ENCODE peak calls at places on chromosomes 2 and 18, in five cellular contexts. One of them, this sample, is unnamed.

GRCh38 chr18:13216732-13217465 is 1.7 kb upstream of the LDLRAD4 start:
- DNase-seq in T follicular helper cell: peak
- DNase-seq in NCI-H1092: peak
- DNase-seq in posterior cingulate gyrus: peak
- DNase-seq in NCI-H1105: no peak
- DNase-seq in this sample: no peak

GRCh38 chr2:37196320-37197195 is at the start of gene CEBPZOS:
- DNase-seq in T follicular helper cell: peak
- DNase-seq in NCI-H1092: peak
- DNase-seq in NCI-H1105: peak
- DNase-seq in posterior cingulate gyrus: peak
- DNase-seq in this sample: peak

GRCh38 chr2:207133862-207134519 is 31.8 kb downstream of the KLF7 start:
- DNase-seq in posterior cingulate gyrus: no peak
- DNase-seq in NCI-H1092: no peak
- DNase-seq in NCI-H1105: peak
- DNase-seq in T follicular helper cell: no peak
- DNase-seq in this sample: no peak

GRCh38 chr2:195270466-195270865 is 386.6 kb upstream of the SLC39A10 start:
- DNase-seq in T follicular helper cell: no peak
- DNase-seq in NCI-H1105: no peak
- DNase-seq in posterior cingulate gyrus: no peak
- DNase-seq in NCI-H1092: no peak
- DNase-seq in this sample: no peak

GRCh38 chr2:181678033-181678586 is 2.2 kb downstream of the NEUROD1 start:
- DNase-seq in NCI-H1092: no peak
- DNase-seq in T follicular helper cell: peak
- DNase-seq in NCI-H1105: no peak
- DNase-seq in posterior cingulate gyrus: no peak
- DNase-seq in this sample: no peak

GRCh38 chr2:130337735-130338325 is 4.9 kb upstream of the IMP4 start:
- DNase-seq in T follicular helper cell: no peak
- DNase-seq in NCI-H1105: no peak
- DNase-seq in posterior cingulate gyrus: no peak
- DNase-seq in NCI-H1092: no peak
- DNase-seq in this sample: no peak

GRCh38 chr2:166104773-166105172 is 23.0 kb downstream of the SCN1A start:
- DNase-seq in T follicular helper cell: no peak
- DNase-seq in NCI-H1105: no peak
- DNase-seq in posterior cingulate gyrus: no peak
- DNase-seq in NCI-H1092: no peak
- DNase-seq in this sample: no peak

GRCh38 chr2:148026573-148026972 is 5.7 kb downstream of the MBD5 start:
- DNase-seq in NCI-H1105: no peak
- DNase-seq in posterior cingulate gyrus: no peak
- DNase-seq in NCI-H1092: no peak
- DNase-seq in T follicular helper cell: no peak
- DNase-seq in this sample: no peak

GRCh38 chr18:80033181-80034067 is 810 bp upstream of the RBFA start:
- DNase-seq in NCI-H1092: no peak
- DNase-seq in posterior cingulate gyrus: peak
- DNase-seq in NCI-H1105: no peak
- DNase-seq in T follicular helper cell: no peak
- DNase-seq in this sample: peak

GRCh38 chr2:197200657-197201056 is 109.9 kb downstream of the ANKRD44 start:
- DNase-seq in NCI-H1092: no peak
- DNase-seq in T follicular helper cell: no peak
- DNase-seq in posterior cingulate gyrus: no peak
- DNase-seq in NCI-H1105: no peak
- DNase-seq in this sample: no peak

GRCh38 chr2:234146087-234146826 is 95.8 kb downstream of the SPP2 start:
- DNase-seq in T follicular helper cell: no peak
- DNase-seq in NCI-H1105: no peak
- DNase-seq in NCI-H1092: no peak
- DNase-seq in posterior cingulate gyrus: no peak
- DNase-seq in this sample: no peak

GRCh38 chr2:72539145-72539552 is 286.7 kb downstream of the EXOC6B start:
- DNase-seq in NCI-H1092: no peak
- DNase-seq in posterior cingulate gyrus: no peak
- DNase-seq in NCI-H1105: no peak
- DNase-seq in T follicular helper cell: no peak
- DNase-seq in this sample: no peak

GRCh38 chr2:144827404-144827803 is 307.5 kb upstream of the ZEB2 start:
- DNase-seq in T follicular helper cell: no peak
- DNase-seq in posterior cingulate gyrus: no peak
- DNase-seq in NCI-H1105: no peak
- DNase-seq in NCI-H1092: no peak
- DNase-seq in this sample: no peak

GRCh38 chr2:20229322-20230201 is 4.6 kb upstream of the SDC1 start:
- DNase-seq in posterior cingulate gyrus: no peak
- DNase-seq in T follicular helper cell: no peak
- DNase-seq in NCI-H1105: no peak
- DNase-seq in NCI-H1092: no peak
- DNase-seq in this sample: no peak

GRCh38 chr18:66761166-66761565 is 157.3 kb upstream of the CDH19 start:
- DNase-seq in posterior cingulate gyrus: no peak
- DNase-seq in NCI-H1105: no peak
- DNase-seq in NCI-H1092: no peak
- DNase-seq in T follicular helper cell: no peak
- DNase-seq in this sample: no peak

GRCh38 chr2:119402645-119403560 is 28.8 kb upstream of the TMEM37 start:
- DNase-seq in posterior cingulate gyrus: no peak
- DNase-seq in T follicular helper cell: no peak
- DNase-seq in NCI-H1105: no peak
- DNase-seq in NCI-H1092: no peak
- DNase-seq in this sample: no peak

GRCh38 chr2:18741888-18742287 is 152.5 kb upstream of the NT5C1B start:
- DNase-seq in NCI-H1092: no peak
- DNase-seq in NCI-H1105: no peak
- DNase-seq in T follicular helper cell: no peak
- DNase-seq in posterior cingulate gyrus: no peak
- DNase-seq in this sample: no peak

GRCh38 chr2:152505495-152505906 is 170.5 kb downstream of the FMNL2 start:
- DNase-seq in NCI-H1092: no peak
- DNase-seq in posterior cingulate gyrus: no peak
- DNase-seq in T follicular helper cell: no peak
- DNase-seq in NCI-H1105: no peak
- DNase-seq in this sample: peak

GRCh38 chr2:70140978-70141753 is 49.7 kb downstream of the C2orf42 start:
- DNase-seq in NCI-H1092: peak
- DNase-seq in NCI-H1105: no peak
- DNase-seq in posterior cingulate gyrus: no peak
- DNase-seq in T follicular helper cell: no peak
- DNase-seq in this sample: no peak

GRCh38 chr2:147033046-147033445 is 811.8 kb upstream of the ACVR2A start:
- DNase-seq in NCI-H1092: no peak
- DNase-seq in posterior cingulate gyrus: no peak
- DNase-seq in T follicular helper cell: no peak
- DNase-seq in NCI-H1105: no peak
- DNase-seq in this sample: no peak

GRCh38 chr18:27861539-27861938 is 315.4 kb downstream of the CDH2 start:
- DNase-seq in NCI-H1105: peak
- DNase-seq in NCI-H1092: peak
- DNase-seq in T follicular helper cell: no peak
- DNase-seq in posterior cingulate gyrus: no peak
- DNase-seq in this sample: no peak

GRCh38 chr18:67669993-67670671 is 153.6 kb upstream of the DSEL start:
- DNase-seq in NCI-H1092: no peak
- DNase-seq in T follicular helper cell: no peak
- DNase-seq in NCI-H1105: no peak
- DNase-seq in posterior cingulate gyrus: no peak
- DNase-seq in this sample: no peak

GRCh38 chr18:11324956-11325873 is 175.8 kb upstream of the PIEZO2 start:
- DNase-seq in NCI-H1092: no peak
- DNase-seq in T follicular helper cell: no peak
- DNase-seq in posterior cingulate gyrus: no peak
- DNase-seq in NCI-H1105: no peak
- DNase-seq in this sample: no peak

GRCh38 chr2:152566034-152566727 is 151.1 kb downstream of the PRPF40A start:
- DNase-seq in T follicular helper cell: no peak
- DNase-seq in NCI-H1105: no peak
- DNase-seq in NCI-H1092: no peak
- DNase-seq in posterior cingulate gyrus: no peak
- DNase-seq in this sample: no peak

GRCh38 chr2:98828369-98828744 is 97.4 kb upstream of the MGAT4A start:
- DNase-seq in NCI-H1105: no peak
- DNase-seq in posterior cingulate gyrus: no peak
- DNase-seq in NCI-H1092: no peak
- DNase-seq in T follicular helper cell: no peak
- DNase-seq in this sample: no peak

GRCh38 chr2:118496870-118497611 is 350.4 kb downstream of the EN1 start:
- DNase-seq in NCI-H1092: no peak
- DNase-seq in posterior cingulate gyrus: no peak
- DNase-seq in NCI-H1105: no peak
- DNase-seq in T follicular helper cell: no peak
- DNase-seq in this sample: no peak

GRCh38 chr2:106337963-106338515 is 130.2 kb downstream of the RGPD3 start:
- DNase-seq in posterior cingulate gyrus: no peak
- DNase-seq in NCI-H1092: no peak
- DNase-seq in NCI-H1105: no peak
- DNase-seq in T follicular helper cell: no peak
- DNase-seq in this sample: no peak